ENCODE peak calls at places on chromosomes 5 and 9, in ten cellular contexts. M is AML-193; L is ELR; Q is NK-92 treated with Interleukin-12 subunit alpha and Interleukin-12 subunit beta, amount 100 ng/mL, for 24 hours; K is head of caudate nucleus; U is nephron progenitor cell; R is KG1; T is NCI-H1930; V is HT1080; I is myocyte. E is an unnamed sample.
A peak's percentile ranks its signal among the peaks of the same experiment; 100 is the strongest.

GRCh38 chr9:130143974-130144373 is 28.2 kb upstream of the NCS1 start:
- DNase-seq in M (no peak), L (no peak), Q (no peak), K (no peak), U (no peak), R (no peak), T (no peak), V (peak; percentile 42), I (peak; percentile 93), E (no peak)

GRCh38 chr5:59559847-59560246 is 333.7 kb downstream of the PDE4D start:
- DNase-seq in M (no peak), L (no peak), Q (no peak), K (no peak), U (no peak), R (no peak), T (no peak), V (no peak), I (no peak), E (no peak)

GRCh38 chr9:132163457-132163875 is 1.6 kb downstream of the NTNG2 start:
- DNase-seq in M (no peak), L (peak; percentile 38), Q (no peak), K (no peak), U (peak; percentile 47), R (no peak), T (no peak), V (no peak), I (peak; percentile 22), E (peak; percentile 66)

GRCh38 chr5:117333011-117333410 is 758.4 kb upstream of the SEMA6A start:
- DNase-seq in M (no peak), L (no peak), Q (no peak), K (no peak), U (no peak), R (no peak), T (no peak), V (no peak), I (no peak), E (no peak)

GRCh38 chr5:88677943-88678779 is 204.8 kb downstream of the MEF2C start:
- DNase-seq in M (no peak), L (no peak), Q (no peak), K (no peak), U (no peak), R (no peak), T (no peak), V (no peak), I (no peak), E (peak; percentile 61)

GRCh38 chr9:2157277-2158105 is 142.3 kb downstream of the SMARCA2 start:
- DNase-seq in M (peak; percentile 7), L (peak; percentile 84), Q (no peak), K (peak; percentile 38), U (no peak), R (no peak), T (no peak), V (peak; percentile 54), I (peak; percentile 71), E (no peak)

GRCh38 chr9:84229186-84229585 is 111.4 kb downstream of the SLC28A3 start:
- DNase-seq in M (no peak), L (no peak), Q (no peak), K (no peak), U (no peak), R (no peak), T (no peak), V (no peak), I (no peak), E (no peak)

GRCh38 chr9:119272500-119273211 is 96.6 kb downstream of the BRINP1 start:
- DNase-seq in M (no peak), L (no peak), Q (no peak), K (no peak), U (no peak), R (no peak), T (no peak), V (no peak), I (no peak), E (no peak)

GRCh38 chr9:37619806-37620205 is 27.4 kb upstream of the TOMM5 start:
- DNase-seq in M (no peak), L (no peak), Q (no peak), K (no peak), U (no peak), R (no peak), T (no peak), V (no peak), I (peak; percentile 23), E (no peak)

GRCh38 chr9:19074836-19075235 is 25.6 kb downstream of the RRAGA start:
- DNase-seq in M (no peak), L (peak; percentile 64), Q (no peak), K (no peak), U (no peak), R (no peak), T (no peak), V (peak; percentile 30), I (no peak), E (no peak)

GRCh38 chr5:160315968-160316367 is 3.6 kb upstream of the CCNJL start:
- DNase-seq in M (no peak), L (peak; percentile 75), Q (peak; percentile 25), K (no peak), U (no peak), R (no peak), T (no peak), V (peak; percentile 95), I (no peak), E (no peak)

GRCh38 chr5:65329266-65329665 is 152.5 kb downstream of the ADAMTS6 start:
- DNase-seq in M (no peak), L (no peak), Q (no peak), K (no peak), U (no peak), R (no peak), T (no peak), V (no peak), I (no peak), E (no peak)

GRCh38 chr5:62538017-62538942 is 40.3 kb upstream of the LRRC70 start:
- DNase-seq in M (no peak), L (peak; percentile 91), Q (peak; percentile 2), K (no peak), U (no peak), R (no peak), T (no peak), V (peak; percentile 73), I (no peak), E (no peak)

GRCh38 chr5:163696270-163696887 is 191.0 kb downstream of the MAT2B start:
- DNase-seq in M (peak; percentile 63), L (peak; percentile 84), Q (no peak), K (peak; percentile 27), U (peak; percentile 49), R (no peak), T (no peak), V (peak; percentile 85), I (peak; percentile 53), E (peak; percentile 71)

GRCh38 chr9:134967547-134967930 is 49.8 kb upstream of the FCN1 start:
- DNase-seq in M (no peak), L (no peak), Q (no peak), K (no peak), U (no peak), R (no peak), T (no peak), V (no peak), I (peak; percentile 19), E (no peak)

GRCh38 chr5:1414311-1415058 is 30.8 kb downstream of the SLC6A3 start:
- DNase-seq in M (no peak), L (no peak), Q (no peak), K (no peak), U (no peak), R (no peak), T (peak; percentile 26), V (no peak), I (no peak), E (no peak)

GRCh38 chr9:68740561-68740960 is 35.5 kb downstream of the PIP5K1B start:
- DNase-seq in M (no peak), L (no peak), Q (no peak), K (no peak), U (no peak), R (no peak), T (no peak), V (no peak), I (no peak), E (no peak)

GRCh38 chr9:5817776-5818336 is 15.1 kb downstream of the ERMP1 start:
- DNase-seq in M (no peak), L (peak; percentile 87), Q (no peak), K (no peak), U (no peak), R (no peak), T (no peak), V (peak; percentile 87), I (no peak), E (no peak)

GRCh38 chr9:82682431-82682830 is 380.5 kb downstream of the RASEF start:
- DNase-seq in M (no peak), L (no peak), Q (no peak), K (no peak), U (no peak), R (no peak), T (no peak), V (no peak), I (no peak), E (no peak)

GRCh38 chr9:124879226-124879625 is 17.3 kb downstream of the ARPC5L start:
- DNase-seq in M (no peak), L (no peak), Q (no peak), K (no peak), U (no peak), R (no peak), T (no peak), V (no peak), I (no peak), E (no peak)

GRCh38 chr9:97852399-97853055 is 499 bp upstream of the FOXE1 start:
- DNase-seq in M (no peak), L (no peak), Q (no peak), K (no peak), U (no peak), R (no peak), T (no peak), V (no peak), I (no peak), E (no peak)

GRCh38 chr9:96176901-96177718 is 124.9 kb downstream of the HSD17B3 start:
- DNase-seq in M (no peak), L (no peak), Q (no peak), K (peak; percentile 69), U (peak; percentile 23), R (no peak), T (no peak), V (no peak), I (peak; percentile 83), E (no peak)

GRCh38 chr5:119177226-119177625 is 106.3 kb downstream of the DMXL1 start:
- DNase-seq in M (no peak), L (no peak), Q (no peak), K (no peak), U (no peak), R (no peak), T (no peak), V (no peak), I (no peak), E (no peak)

GRCh38 chr5:149990518-149991376 is 9.7 kb downstream of the TIGD6 start:
- DNase-seq in M (peak; percentile 59), L (peak; percentile 81), Q (no peak), K (peak; percentile 61), U (peak; percentile 75), R (no peak), T (peak; percentile 7), V (peak; percentile 65), I (peak; percentile 83), E (peak; percentile 70)

GRCh38 chr9:3868466-3868865 is 342.7 kb upstream of the RFX3 start:
- DNase-seq in M (no peak), L (no peak), Q (no peak), K (no peak), U (no peak), R (no peak), T (no peak), V (no peak), I (no peak), E (no peak)

GRCh38 chr9:116661037-116661954 is 25.8 kb upstream of the TRIM32 start:
- DNase-seq in M (peak; percentile 40), L (peak; percentile 82), Q (no peak), K (peak; percentile 4), U (peak; percentile 23), R (no peak), T (peak; percentile 25), V (peak; percentile 73), I (peak; percentile 71), E (no peak)

E was measured in ecto neural progenitor cell.